ENCODE peak calls at places on chromosomes 2 and 18, in four cellular contexts. One of them, this sample, is unnamed.

GRCh38 chr2:108940156-108940555 is 48.9 kb downstream of the EDAR start:
- DNase-seq in fibroblast of lung: no peak
- DNase-seq in MM.1S: no peak
- DNase-seq in lung: no peak
- DNase-seq in this sample: no peak

GRCh38 chr18:68721681-68722583 is 7.0 kb upstream of the TMX3 start:
- DNase-seq in fibroblast of lung: peak
- DNase-seq in lung: no peak
- DNase-seq in MM.1S: peak
- DNase-seq in this sample: no peak

GRCh38 chr18:13376298-13376840 is 157.8 kb downstream of the LDLRAD4 start:
- DNase-seq in MM.1S: no peak
- DNase-seq in fibroblast of lung: no peak
- DNase-seq in lung: no peak
- DNase-seq in this sample: no peak

GRCh38 chr2:100606740-100607343 is 44.0 kb downstream of the PDCL3 start:
- DNase-seq in MM.1S: peak
- DNase-seq in fibroblast of lung: peak
- DNase-seq in lung: no peak
- DNase-seq in this sample: peak

GRCh38 chr18:30328839-30329238 is 713.7 kb downstream of the DSC3 start:
- DNase-seq in MM.1S: no peak
- DNase-seq in fibroblast of lung: no peak
- DNase-seq in lung: no peak
- DNase-seq in this sample: peak

GRCh38 chr2:85446296-85447221 is 28.0 kb downstream of the SH2D6 start:
- DNase-seq in lung: no peak
- DNase-seq in fibroblast of lung: no peak
- DNase-seq in MM.1S: no peak
- DNase-seq in this sample: no peak

GRCh38 chr18:31679133-31679731 is 5.1 kb downstream of the B4GALT6 start:
- DNase-seq in MM.1S: no peak
- DNase-seq in fibroblast of lung: peak
- DNase-seq in lung: no peak
- DNase-seq in this sample: peak

GRCh38 chr18:66993492-66993891 is 389.6 kb upstream of the CDH19 start:
- DNase-seq in MM.1S: no peak
- DNase-seq in lung: no peak
- DNase-seq in fibroblast of lung: no peak
- DNase-seq in this sample: peak

GRCh38 chr2:220504890-220505564 is 877.6 kb downstream of the SLC4A3 start:
- DNase-seq in lung: no peak
- DNase-seq in MM.1S: no peak
- DNase-seq in fibroblast of lung: peak
- DNase-seq in this sample: peak

GRCh38 chr2:152594022-152594712 is 123.1 kb downstream of the PRPF40A start:
- DNase-seq in fibroblast of lung: no peak
- DNase-seq in lung: no peak
- DNase-seq in MM.1S: no peak
- DNase-seq in this sample: no peak

GRCh38 chr2:119028327-119029174 is 86.6 kb downstream of the MARCO start:
- DNase-seq in lung: peak
- DNase-seq in MM.1S: peak
- DNase-seq in fibroblast of lung: peak
- DNase-seq in this sample: peak

GRCh38 chr18:45562567-45563479 is 52.5 kb upstream of the SLC14A2 start:
- DNase-seq in lung: no peak
- DNase-seq in fibroblast of lung: no peak
- DNase-seq in MM.1S: no peak
- DNase-seq in this sample: no peak

GRCh38 chr2:27638709-27639108 is 9.9 kb downstream of the GPN1 start:
- DNase-seq in MM.1S: no peak
- DNase-seq in lung: no peak
- DNase-seq in fibroblast of lung: peak
- DNase-seq in this sample: no peak

GRCh38 chr2:50607746-50608145 is 424.2 kb downstream of the NRXN1 start:
- DNase-seq in fibroblast of lung: no peak
- DNase-seq in MM.1S: no peak
- DNase-seq in lung: no peak
- DNase-seq in this sample: no peak

GRCh38 chr2:61718965-61719364 is 134.9 kb downstream of the FAM161A start:
- DNase-seq in MM.1S: no peak
- DNase-seq in fibroblast of lung: no peak
- DNase-seq in lung: no peak
- DNase-seq in this sample: no peak

GRCh38 chr2:24237313-24237712 is 62.5 kb downstream of the FAM228A start:
- DNase-seq in fibroblast of lung: no peak
- DNase-seq in lung: no peak
- DNase-seq in MM.1S: no peak
- DNase-seq in this sample: no peak

GRCh38 chr2:224517963-224518362 is 67.2 kb downstream of the CUL3 start:
- DNase-seq in MM.1S: no peak
- DNase-seq in lung: no peak
- DNase-seq in fibroblast of lung: no peak
- DNase-seq in this sample: no peak

GRCh38 chr2:241180495-241180894 is 8.0 kb upstream of the ANO7 start:
- DNase-seq in fibroblast of lung: no peak
- DNase-seq in lung: no peak
- DNase-seq in MM.1S: no peak
- DNase-seq in this sample: no peak

GRCh38 chr2:215136669-215137328 is 1.6 kb downstream of the ABCA12 start:
- DNase-seq in MM.1S: no peak
- DNase-seq in lung: no peak
- DNase-seq in fibroblast of lung: peak
- DNase-seq in this sample: peak

GRCh38 chr2:238104071-238104511 is 4.0 kb downstream of the ESPNL start:
- DNase-seq in lung: no peak
- DNase-seq in fibroblast of lung: no peak
- DNase-seq in MM.1S: no peak
- DNase-seq in this sample: no peak

GRCh38 chr2:239700946-239701345 is 300.1 kb upstream of the HDAC4 start:
- DNase-seq in lung: no peak
- DNase-seq in fibroblast of lung: no peak
- DNase-seq in MM.1S: no peak
- DNase-seq in this sample: no peak

GRCh38 chr18:23237524-23238151 is 102.4 kb downstream of the CABLES1 start:
- DNase-seq in lung: peak
- DNase-seq in MM.1S: no peak
- DNase-seq in fibroblast of lung: peak
- DNase-seq in this sample: peak

GRCh38 chr2:142316049-142316448 is 185.2 kb upstream of the LRP1B start:
- DNase-seq in fibroblast of lung: no peak
- DNase-seq in MM.1S: no peak
- DNase-seq in lung: no peak
- DNase-seq in this sample: no peak
- TF ChIP-seq CTCF in fibroblast of lung: no peak
- TF ChIP-seq CTCF in MM.1S: no peak
- TF ChIP-seq CTCF in lung: no peak
- TF ChIP-seq CTCF in this sample: no peak

DNA sequence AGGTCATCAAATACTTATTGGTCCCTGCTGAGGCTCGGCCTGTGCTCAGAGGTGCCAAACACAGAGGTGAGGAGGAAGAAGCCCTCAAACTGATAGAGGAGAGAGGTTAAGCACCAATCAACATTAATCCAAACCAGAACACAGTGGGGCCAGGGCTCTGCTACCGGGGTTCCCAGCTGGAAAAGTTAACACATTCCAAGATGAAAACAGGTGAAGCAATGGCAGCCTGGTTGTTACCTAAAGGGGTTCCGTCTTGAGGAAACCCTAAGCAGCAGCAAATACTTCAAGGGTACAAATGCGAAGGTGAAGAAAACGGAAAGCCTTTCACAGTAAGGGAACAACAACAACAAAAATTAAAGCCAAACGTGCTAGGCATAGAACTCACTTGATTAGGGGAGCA is 5.4 kb downstream of the TGFA start:
- DNase-seq in lung: no peak
- DNase-seq in MM.1S: no peak
- DNase-seq in fibroblast of lung: no peak
- DNase-seq in this sample: no peak
- H3K27ac ChIP-seq in lung: no peak
- H3K27ac ChIP-seq in MM.1S: no peak
- H3K27ac ChIP-seq in fibroblast of lung: no peak
- H3K27ac ChIP-seq in this sample: no peak

DNA sequence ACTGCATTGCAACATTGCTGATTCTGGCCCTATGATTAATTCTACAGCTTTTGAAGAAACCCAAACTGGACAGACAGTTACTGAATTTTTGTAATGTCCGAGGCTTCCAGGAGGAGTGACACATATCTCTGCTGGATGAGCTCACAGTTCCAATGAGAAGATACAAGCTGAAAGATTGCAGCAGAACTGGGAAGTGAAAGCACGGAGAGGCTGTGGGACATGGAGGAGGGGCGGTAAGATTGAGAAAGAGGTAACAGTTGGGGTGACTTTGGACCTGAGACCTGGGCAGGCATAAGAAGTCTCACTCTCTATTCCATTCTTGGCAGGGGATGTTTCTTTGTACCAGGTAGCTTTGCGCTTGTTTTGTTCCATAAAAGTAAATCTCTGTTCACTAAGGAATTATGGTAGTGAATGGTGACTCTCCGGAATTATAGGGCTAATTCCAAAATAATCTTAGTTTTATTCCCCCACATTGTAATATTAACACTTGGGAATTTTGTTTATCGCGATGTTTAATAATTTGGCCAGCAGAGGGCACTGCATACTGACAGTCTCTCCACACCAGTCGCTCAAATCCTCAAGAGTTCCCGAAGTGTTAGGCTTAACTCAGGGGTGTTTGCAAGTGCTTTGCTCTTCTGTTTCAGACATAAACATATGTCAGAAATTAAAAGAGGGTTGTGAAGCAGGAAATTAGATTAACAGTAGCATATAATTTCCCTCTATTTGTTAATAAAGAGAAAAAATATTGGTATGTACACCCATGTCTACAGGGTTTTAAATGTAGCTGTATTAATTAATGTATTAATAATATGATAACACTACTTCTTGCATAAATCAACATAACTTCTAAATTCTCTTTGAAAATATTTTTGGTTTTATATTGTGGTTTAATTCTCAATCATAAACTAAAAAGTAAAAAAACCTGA is 201.4 kb downstream of the SOCS6 start:
- DNase-seq in MM.1S: peak
- DNase-seq in fibroblast of lung: peak
- DNase-seq in lung: no peak
- DNase-seq in this sample: peak
- TF ChIP-seq CTCF in MM.1S: peak
- TF ChIP-seq CTCF in fibroblast of lung: peak
- TF ChIP-seq CTCF in lung: peak
- TF ChIP-seq CTCF in this sample: peak

GRCh38 chr18:21112140-21112473 is 494 bp upstream of the ROCK1 start:
- DNase-seq in lung: no peak
- DNase-seq in fibroblast of lung: no peak
- DNase-seq in MM.1S: no peak
- DNase-seq in this sample: no peak
- H3K27ac ChIP-seq in lung: peak
- H3K27ac ChIP-seq in fibroblast of lung: peak
- H3K27ac ChIP-seq in MM.1S: peak
- H3K27ac ChIP-seq in this sample: peak